ENCODE peak calls at places on chromosomes 6 and 20, in ten cellular contexts. S, A, C, L, X, F, Z, H, N and K are unnamed samples.

GRCh38 chr6:168440520-168441433 is at the start of gene SMOC2:
- DNase-seq in S (peak; percentile 80), A (no peak), C (peak; percentile 89), L (no peak), X (no peak), F (no peak), Z (peak; percentile 34), H (no peak), N (peak; percentile 66), K (peak; percentile 64)

GRCh38 chr6:169395080-169395805 is 141.6 kb upstream of the THBS2 start:
- DNase-seq in S (no peak), A (no peak), C (peak; percentile 54), L (no peak), X (no peak), F (no peak), Z (no peak), H (no peak), N (no peak), K (no peak)

GRCh38 chr6:32128751-32129296 is 778 bp upstream of the ATF6B start:
- DNase-seq in S (peak; percentile 62), A (no peak), C (peak; percentile 86), L (no peak), X (no peak), F (no peak), Z (no peak), H (no peak), N (no peak), K (peak; percentile 42)

GRCh38 chr20:6886065-6886729 is 118.7 kb downstream of the BMP2 start:
- DNase-seq in S (no peak), A (no peak), C (no peak), L (no peak), X (no peak), F (no peak), Z (peak; percentile 91), H (no peak), N (no peak), K (no peak)

GRCh38 chr20:60424267-60424904 is 466.2 kb downstream of the CDH26 start:
- DNase-seq in S (no peak), A (no peak), C (no peak), L (no peak), X (no peak), F (no peak), Z (no peak), H (peak; percentile 4), N (no peak), K (no peak)

GRCh38 chr6:106055442-106055975 is 30.6 kb upstream of the PRDM1 start:
- DNase-seq in S (no peak), A (no peak), C (no peak), L (no peak), X (no peak), F (no peak), Z (no peak), H (no peak), N (no peak), K (no peak)

GRCh38 chr20:57957397-57958049 is 247.7 kb upstream of the PMEPA1 start:
- DNase-seq in S (no peak), A (no peak), C (no peak), L (no peak), X (no peak), F (no peak), Z (no peak), H (peak; percentile 79), N (no peak), K (no peak)

GRCh38 chr6:138722425-138723371 is 50.9 kb upstream of the CCDC28A start:
- DNase-seq in S (no peak), A (no peak), C (no peak), L (no peak), X (no peak), F (no peak), Z (no peak), H (peak; percentile 16), N (no peak), K (no peak)

GRCh38 chr6:85451586-85452306 is 1.9 kb downstream of the NT5E start:
- DNase-seq in S (no peak), A (no peak), C (no peak), L (no peak), X (no peak), F (no peak), Z (no peak), H (no peak), N (no peak), K (no peak)

GRCh38 chr6:166952567-166953464 is 3.5 kb downstream of the RNASET2 start:
- DNase-seq in S (no peak), A (no peak), C (peak; percentile 77), L (no peak), X (no peak), F (no peak), Z (no peak), H (no peak), N (no peak), K (no peak)

GRCh38 chr6:160667854-160668481 is 3.9 kb upstream of the LPA start:
- DNase-seq in S (no peak), A (peak; percentile 52), C (no peak), L (no peak), X (peak; percentile 61), F (no peak), Z (no peak), H (no peak), N (no peak), K (no peak)

GRCh38 chr6:20211037-20211940 is 980 bp downstream of the MBOAT1 start:
- DNase-seq in S (no peak), A (no peak), C (no peak), L (no peak), X (peak; percentile 18), F (no peak), Z (no peak), H (no peak), N (no peak), K (no peak)

GRCh38 chr20:10250902-10251301 is 32.3 kb downstream of the SNAP25 start:
- DNase-seq in S (no peak), A (no peak), C (no peak), L (no peak), X (no peak), F (no peak), Z (no peak), H (no peak), N (no peak), K (no peak)

GRCh38 chr6:166646716-166647115 is 19.7 kb upstream of the RPS6KA2 start:
- DNase-seq in S (no peak), A (no peak), C (no peak), L (no peak), X (no peak), F (no peak), Z (no peak), H (no peak), N (no peak), K (no peak)

GRCh38 chr6:157527471-157527907 is 146.5 kb downstream of the ZDHHC14 start:
- DNase-seq in S (no peak), A (peak; percentile 83), C (no peak), L (no peak), X (no peak), F (no peak), Z (no peak), H (no peak), N (no peak), K (no peak)

GRCh38 chr6:110180228-110181008 is at the start of gene CDC40:
- DNase-seq in S (peak; percentile 81), A (peak; percentile 77), C (peak; percentile 91), L (peak; percentile 46), X (peak; percentile 62), F (peak; percentile 73), Z (peak; percentile 2), H (no peak), N (peak; percentile 49), K (peak; percentile 74)

GRCh38 chr6:163413345-163414116 is 987 bp upstream of the QKI start:
- DNase-seq in S (peak; percentile 96), A (peak; percentile 89), C (peak; percentile 96), L (peak; percentile 84), X (peak; percentile 87), F (peak; percentile 95), Z (peak; percentile 51), H (peak; percentile 90), N (peak; percentile 88), K (peak; percentile 93)

GRCh38 chr6:29517728-29518440 is 30.1 kb upstream of the MAS1L start:
- DNase-seq in S (no peak), A (peak; percentile 38), C (peak; percentile 32), L (no peak), X (no peak), F (no peak), Z (no peak), H (no peak), N (no peak), K (no peak)

GRCh38 chr6:144098993-144099392 is 3.6 kb upstream of the SF3B5 start:
- DNase-seq in S (no peak), A (no peak), C (no peak), L (no peak), X (no peak), F (no peak), Z (no peak), H (peak; percentile 18), N (no peak), K (no peak)